ENCODE peak calls at places on chromosome 13, in ten cellular contexts. Q is stomach, E is transverse colon, P is HCT116, L is GM12878, M is upper lobe of left lung, H is suprapubic skin, B is spleen, D is breast epithelium, V is endothelial cell of umbilical vein. J is an unnamed sample.

GRCh38 chr13:23956106-23956505 is 58.8 kb upstream of the C1QTNF9B start:
- DNase-seq in D (no peak), L (no peak), M (no peak), B (no peak), V (no peak), H (no peak), P (peak; percentile 31), Q (no peak), E (peak; percentile 65), J (no peak)

GRCh38 chr13:70967564-70967963 is 859.3 kb upstream of the KLHL1 start:
- DNase-seq in M (no peak), L (no peak), B (peak; percentile 64), D (no peak), V (no peak), Q (no peak), E (no peak), H (no peak), P (no peak), J (no peak)

GRCh38 chr13:74132768-74133656 is 1.2 kb downstream of the KLF12 start:
- DNase-seq in L (no peak), Q (peak; percentile 36), B (peak; percentile 87), P (no peak), M (peak; percentile 30), V (peak; percentile 50), E (peak; percentile 26), D (no peak), H (peak; percentile 83), J (no peak)

GRCh38 chr13:95362666-95363065 is 61.4 kb upstream of the ABCC4 start:
- DNase-seq in E (no peak), L (no peak), B (no peak), P (no peak), V (no peak), D (no peak), M (no peak), Q (no peak), H (no peak), J (no peak)

GRCh38 chr13:79245937-79246574 is 160.0 kb downstream of the RBM26 start:
- DNase-seq in B (no peak), M (no peak), Q (no peak), E (no peak), D (no peak), V (no peak), L (peak; percentile 16), P (no peak), H (no peak), J (no peak)

GRCh38 chr13:113548778-113549621 is 35.6 kb upstream of the TFDP1 start:
- DNase-seq in E (peak; percentile 5), D (peak; percentile 43), M (no peak), L (no peak), Q (no peak), V (no peak), P (no peak), B (peak; percentile 49), H (no peak), J (no peak)

GRCh38 chr13:28609936-28610335 is 49.0 kb upstream of the POMP start:
- DNase-seq in Q (no peak), D (no peak), M (no peak), H (no peak), V (no peak), E (no peak), L (no peak), B (no peak), P (no peak), J (no peak)

GRCh38 chr13:19587635-19588300 is 26.4 kb upstream of the TPTE2 start:
- DNase-seq in L (no peak), Q (no peak), P (peak; percentile 27), E (no peak), D (no peak), H (no peak), V (peak; percentile 51), B (no peak), M (no peak), J (no peak)

GRCh38 chr13:96844195-96844594 is 150.1 kb downstream of the OXGR1 start:
- DNase-seq in B (no peak), V (no peak), Q (no peak), P (no peak), E (no peak), M (no peak), L (no peak), H (no peak), D (no peak), J (no peak)

GRCh38 chr13:78722700-78723099 is 63.7 kb upstream of the OBI1 start:
- DNase-seq in E (no peak), B (no peak), D (no peak), V (no peak), H (no peak), M (no peak), L (no peak), P (no peak), Q (no peak), J (no peak)

GRCh38 chr13:109730832-109731335 is 55.5 kb downstream of the IRS2 start:
- DNase-seq in D (no peak), E (no peak), Q (no peak), B (no peak), V (no peak), H (no peak), L (no peak), M (no peak), P (no peak), J (no peak)

GRCh38 chr13:112895521-112896465 is 73.2 kb upstream of the MCF2L start:
- DNase-seq in D (no peak), V (no peak), H (no peak), M (no peak), P (no peak), E (no peak), B (peak; percentile 76), Q (no peak), L (no peak), J (no peak)

DNA sequence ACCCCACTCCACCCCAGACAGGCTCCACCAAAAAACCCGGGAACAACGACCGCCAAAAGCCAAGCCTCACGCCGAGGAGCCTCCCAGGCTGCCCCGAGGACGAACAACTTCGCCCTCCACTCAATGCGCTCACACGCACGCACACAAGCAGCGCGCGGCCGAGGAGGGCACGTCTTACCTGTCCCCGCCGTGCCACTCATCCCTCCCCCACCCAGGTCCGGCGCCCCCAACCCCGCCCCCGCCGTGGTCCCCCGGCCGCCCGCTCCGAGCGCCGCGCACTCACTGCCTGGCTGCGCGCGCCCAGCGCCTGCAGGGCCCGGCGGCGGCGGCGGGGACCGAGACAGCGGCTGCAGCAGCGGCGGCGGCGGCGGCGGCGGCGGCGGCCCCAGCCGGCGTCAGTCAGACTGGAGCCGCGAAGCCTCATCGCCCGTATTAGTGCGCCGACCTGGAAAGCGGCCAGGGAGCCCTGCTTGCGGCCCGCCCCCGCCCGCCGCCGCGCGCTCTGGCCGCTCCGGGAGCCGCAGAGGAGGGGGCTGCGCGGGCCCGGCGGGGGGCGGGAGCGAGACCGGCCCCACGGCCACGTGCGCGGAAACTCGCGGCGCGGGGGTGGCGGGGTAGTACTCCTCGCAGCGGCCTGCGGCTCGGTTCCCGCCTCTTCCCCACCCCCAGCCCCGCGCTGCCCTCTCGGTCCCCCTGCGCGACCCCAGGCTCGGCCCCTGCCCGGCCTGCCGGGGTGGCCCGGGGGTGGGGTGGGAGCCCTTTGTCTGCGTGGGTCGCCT is at the start of gene SMAD9:
- DNase-seq in L (no peak), Q (peak; percentile 82), H (no peak), V (peak; percentile 58), D (peak; percentile 61), B (no peak), P (peak; percentile 1), E (peak; percentile 79), M (peak; percentile 73), J (peak; percentile 43)
- TF ChIP-seq POLR2AphosphoS5 in L (no peak), Q (no peak), H (no peak), V (peak; percentile 39), D (no peak), B (no peak), P (no peak), E (no peak), M (no peak), J (no peak)

GRCh38 chr13:52652170-52652979 is at the start of gene SUGT1:
- DNase-seq in L (peak; percentile 92), D (peak; percentile 95), P (peak; percentile 96), V (peak; percentile 98), M (peak; percentile 98), B (peak; percentile 100), E (peak; percentile 99), H (peak; percentile 97), Q (peak; percentile 98), J (peak; percentile 65)
- TF ChIP-seq POLR2A in L (peak; percentile 79), D (peak; percentile 22), P (no peak), V (peak; percentile 95), M (peak; percentile 78), B (peak; percentile 88), E (peak; percentile 87), H (no peak), Q (peak; percentile 56), J (peak; percentile 85)

GRCh38 chr13:32592082-32592481 is 5.8 kb downstream of the PDS5B start:
- DNase-seq in M (no peak), Q (no peak), L (no peak), V (no peak), H (no peak), E (no peak), D (no peak), B (no peak), P (no peak), J (no peak)

GRCh38 chr13:32585625-32586021 is 629 bp upstream of the PDS5B start:
- DNase-seq in D (no peak), E (no peak), H (no peak), B (peak; percentile 77), P (no peak), L (no peak), V (no peak), Q (no peak), M (no peak), J (no peak)

GRCh38 chr13:32587014-32587773 is 942 bp downstream of the PDS5B start:
- DNase-seq in Q (peak; percentile 66), L (no peak), E (peak; percentile 73), M (peak; percentile 86), V (peak; percentile 71), B (peak; percentile 92), H (peak; percentile 87), D (peak; percentile 59), P (peak; percentile 16), J (peak; percentile 37)

GRCh38 chr13:32586022-32586900 is at the start of gene PDS5B:
- DNase-seq in D (peak; percentile 92), P (peak; percentile 81), M (peak; percentile 97), H (peak; percentile 96), L (peak; percentile 66), V (peak; percentile 96), Q (peak; percentile 95), E (peak; percentile 95), B (peak; percentile 99), J (peak; percentile 77)

DNA sequence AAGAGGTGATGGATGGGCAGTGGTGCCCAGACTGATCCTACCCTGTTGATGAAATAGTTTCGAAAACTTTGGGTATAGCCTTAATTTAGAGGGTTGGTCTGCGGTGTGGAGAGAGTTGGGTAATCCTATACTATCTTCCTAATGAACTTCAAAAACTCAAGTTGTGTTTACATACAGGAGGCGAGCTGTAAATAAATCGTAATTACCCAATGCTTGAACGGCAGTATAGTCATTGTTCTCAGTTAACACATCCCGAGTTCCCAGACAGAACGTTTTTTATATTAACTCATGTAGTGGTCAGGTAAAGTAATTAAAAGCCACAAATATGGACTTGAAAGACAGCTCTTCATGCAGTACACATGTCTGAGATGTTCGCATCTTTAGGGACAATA is 1.5 kb downstream of the PDS5B start:
- DNase-seq in H (no peak), D (no peak), E (no peak), V (peak; percentile 59), B (no peak), M (no peak), Q (no peak), P (no peak), L (no peak), J (no peak)
- TF ChIP-seq POLR2AphosphoS5 in H (no peak), D (no peak), E (no peak), V (no peak), B (no peak), M (no peak), Q (no peak), P (no peak), L (no peak), J (no peak)

GRCh38 chr13:87078947-87079795 is 592.0 kb upstream of the SLITRK5 start:
- DNase-seq in L (no peak), M (no peak), D (no peak), V (no peak), B (no peak), H (no peak), P (no peak), E (no peak), Q (no peak), J (no peak)
- TF ChIP-seq POLR2A in L (no peak), M (no peak), D (no peak), V (no peak), B (no peak), H (no peak), P (no peak), E (no peak), Q (no peak), J (no peak)